ENCODE peak calls at places on chromosomes 6 and 20, in six cellular contexts. Z, R, M, L, H and D are unnamed samples.

GRCh38 chr6:129370268-129370916 is 339.6 kb downstream of the ARHGAP18 start:
- DNase-seq in Z (peak; percentile 32), R (peak; percentile 37), M (no peak), L (peak; percentile 13), H (no peak), D (no peak)

GRCh38 chr6:36350681-36351091 is 14.0 kb upstream of the BNIP5 start:
- DNase-seq in Z (no peak), R (peak; percentile 34), M (no peak), L (no peak), H (no peak), D (no peak)

GRCh38 chr6:56381852-56382251 is 134.5 kb upstream of the COL21A1 start:
- DNase-seq in Z (peak; percentile 81), R (no peak), M (no peak), L (no peak), H (no peak), D (no peak)

GRCh38 chr6:158414900-158415299 is 102.6 kb downstream of the TULP4 start:
- DNase-seq in Z (no peak), R (no peak), M (no peak), L (no peak), H (no peak), D (no peak)

GRCh38 chr20:37929366-37930014 is 26.6 kb downstream of the VSTM2L start:
- DNase-seq in Z (no peak), R (no peak), M (no peak), L (no peak), H (no peak), D (no peak)

GRCh38 chr6:112618796-112619195 is 271.7 kb downstream of the RFPL4B start:
- DNase-seq in Z (no peak), R (no peak), M (no peak), L (no peak), H (no peak), D (no peak)

GRCh38 chr20:1300083-1300840 is 28.7 kb downstream of the SDCBP2 start:
- DNase-seq in Z (no peak), R (no peak), M (peak; percentile 48), L (no peak), H (no peak), D (no peak)

GRCh38 chr20:40506567-40506966 is 182.5 kb downstream of the MAFB start:
- DNase-seq in Z (peak; percentile 37), R (peak; percentile 66), M (peak; percentile 94), L (peak; percentile 40), H (peak; percentile 79), D (peak; percentile 98)

GRCh38 chr6:170476360-170476759 is 76.7 kb downstream of the PSMB1 start:
- DNase-seq in Z (no peak), R (no peak), M (no peak), L (no peak), H (no peak), D (no peak)

GRCh38 chr6:92777146-92777740 is 642.1 kb downstream of the EPHA7 start:
- DNase-seq in Z (peak; percentile 12), R (no peak), M (no peak), L (no peak), H (no peak), D (no peak)

GRCh38 chr6:32659856-32660595 is 6.4 kb downstream of the HLA-DQB1 start:
- DNase-seq in Z (no peak), R (no peak), M (peak; percentile 79), L (no peak), H (no peak), D (no peak)

GRCh38 chr6:44054635-44055559 is 72.4 kb downstream of the MRPL14 start:
- DNase-seq in Z (no peak), R (no peak), M (peak; percentile 52), L (no peak), H (no peak), D (no peak)

GRCh38 chr6:42030585-42031506 is 19.5 kb upstream of the TAF8 start:
- DNase-seq in Z (no peak), R (no peak), M (peak; percentile 72), L (no peak), H (no peak), D (no peak)

GRCh38 chr20:64038579-64039292 is 2.8 kb downstream of the C20orf204 start:
- DNase-seq in Z (no peak), R (peak; percentile 78), M (peak; percentile 97), L (peak; percentile 54), H (peak; percentile 72), D (no peak)

GRCh38 chr20:58471161-58471834 is 43.9 kb downstream of the APCDD1L start:
- DNase-seq in Z (no peak), R (no peak), M (no peak), L (no peak), H (no peak), D (no peak)

GRCh38 chr6:148523051-148523450 is 180.4 kb downstream of the SASH1 start:
- DNase-seq in Z (no peak), R (no peak), M (no peak), L (no peak), H (no peak), D (no peak)

GRCh38 chr20:53769041-53769440 is 175.4 kb upstream of the ZNF217 start:
- DNase-seq in Z (peak; percentile 92), R (no peak), M (no peak), L (no peak), H (no peak), D (no peak)

GRCh38 chr6:168865-169455 is 123.3 kb upstream of the DUSP22 start:
- DNase-seq in Z (peak; percentile 59), R (no peak), M (no peak), L (no peak), H (no peak), D (no peak)

GRCh38 chr6:70479236-70479635 is 65.9 kb downstream of the FAM135A start:
- DNase-seq in Z (no peak), R (no peak), M (no peak), L (no peak), H (no peak), D (no peak)

GRCh38 chr20:51697119-51697826 is 70.9 kb downstream of the ATP9A start:
- DNase-seq in Z (no peak), R (no peak), M (no peak), L (no peak), H (no peak), D (no peak)

GRCh38 chr6:156977527-156978291 is 200.5 kb downstream of the ARID1B start:
- DNase-seq in Z (no peak), R (peak; percentile 46), M (no peak), L (peak; percentile 77), H (no peak), D (no peak)

GRCh38 chr6:129709909-129710721 is at the start of gene ARHGAP18:
- DNase-seq in Z (peak; percentile 97), R (peak; percentile 94), M (peak; percentile 95), L (peak; percentile 93), H (peak; percentile 84), D (peak; percentile 92)

GRCh38 chr6:41356838-41357237 is 21.4 kb downstream of the NCR2 start:
- DNase-seq in Z (no peak), R (no peak), M (no peak), L (no peak), H (no peak), D (no peak)

GRCh38 chr6:169982461-169983386 is 231.3 kb downstream of the ERMARD start:
- DNase-seq in Z (no peak), R (no peak), M (peak; percentile 72), L (no peak), H (peak; percentile 43), D (peak; percentile 45)

GRCh38 chr6:155495011-155495768 is 39.6 kb upstream of the NOX3 start:
- DNase-seq in Z (peak; percentile 86), R (no peak), M (no peak), L (no peak), H (no peak), D (no peak)

GRCh38 chr6:15595461-15596173 is 67.2 kb downstream of the DTNBP1 start:
- DNase-seq in Z (no peak), R (no peak), M (no peak), L (no peak), H (no peak), D (no peak)

GRCh38 chr20:47887064-47887463 is 101.8 kb upstream of the SULF2 start:
- DNase-seq in Z (no peak), R (no peak), M (no peak), L (no peak), H (no peak), D (no peak)

GRCh38 chr20:4443016-4443415 is 278.7 kb upstream of the PRND start:
- DNase-seq in Z (no peak), R (no peak), M (no peak), L (no peak), H (no peak), D (no peak)

GRCh38 chr20:16864069-16864468 is 115.9 kb downstream of the OTOR start:
- DNase-seq in Z (no peak), R (no peak), M (no peak), L (no peak), H (no peak), D (no peak)

GRCh38 chr20:11754451-11754850 is 163.2 kb upstream of the BTBD3 start:
- DNase-seq in Z (no peak), R (no peak), M (no peak), L (no peak), H (no peak), D (no peak)

GRCh38 chr20:461254-462198 is 807 bp downstream of the TBC1D20 start:
- DNase-seq in Z (no peak), R (peak; percentile 51), M (peak; percentile 93), L (peak; percentile 37), H (no peak), D (peak; percentile 79)

GRCh38 chr6:5850848-5851255 is 155.9 kb downstream of the NRN1 start:
- DNase-seq in Z (no peak), R (no peak), M (no peak), L (no peak), H (no peak), D (no peak)
- TF ChIP-seq POLR2AphosphoS5 in Z (no peak), R (no peak), M (no peak), L (no peak), H (no peak), D (no peak)

DNA sequence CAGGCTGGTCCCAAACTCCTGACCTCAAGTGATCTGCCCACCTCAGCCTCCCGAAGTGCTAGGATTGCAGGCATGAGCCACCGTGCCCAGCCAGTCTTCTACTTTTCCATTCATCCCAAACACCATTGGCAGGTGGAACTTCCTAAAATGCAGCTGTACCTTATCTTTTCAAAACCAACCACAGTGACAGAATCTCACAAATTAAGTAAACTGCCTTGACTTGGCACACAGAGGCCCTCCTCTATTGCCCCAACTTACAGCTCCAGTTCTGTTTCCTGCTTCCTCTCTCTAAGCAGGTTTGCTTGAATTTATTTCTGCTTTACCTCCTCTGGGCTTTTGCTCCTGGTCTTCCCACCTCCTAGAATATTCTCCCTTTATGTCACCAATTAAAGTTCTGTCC is 7.6 kb downstream of the MYB start:
- DNase-seq in Z (no peak), R (no peak), M (no peak), L (no peak), H (no peak), D (no peak)
- H3K4me1 ChIP-seq in Z (peaks cover under 1% of the 10 kb centered on the region), R (peaks cover 4% of the 10 kb centered on the region), M (peaks cover 45% of the 10 kb centered on the region), L (peaks cover under 1% of the 10 kb centered on the region), H (no peaks in the 10 kb centered on the region), D (peaks cover 8% of the 10 kb centered on the region)

DNA sequence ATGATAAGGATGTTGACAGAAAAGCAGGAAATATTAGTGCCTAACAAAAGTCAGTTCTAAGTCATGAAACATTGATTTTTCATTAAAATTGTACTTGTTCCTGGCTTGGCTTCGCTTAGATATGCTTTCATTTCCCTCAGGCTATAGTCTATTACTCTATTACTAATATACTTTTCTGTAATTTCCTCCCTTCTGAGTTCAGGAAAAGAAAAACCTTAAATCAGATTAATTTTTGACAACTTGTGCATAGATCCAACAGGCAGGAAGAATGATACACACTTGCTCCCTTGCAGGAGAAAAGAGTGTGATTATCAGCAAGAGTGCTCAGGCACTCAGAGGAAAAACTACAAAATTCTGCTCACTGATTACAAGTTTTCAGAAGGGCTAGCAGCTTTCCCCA is 145.2 kb upstream of the THEMIS start:
- DNase-seq in Z (no peak), R (no peak), M (no peak), L (no peak), H (no peak), D (no peak)
- TF ChIP-seq POLR2AphosphoS5 in Z (no peak), R (no peak), M (no peak), L (no peak), H (no peak), D (no peak)

GRCh38 chr6:167099707-167100106 is 23.2 kb upstream of the CCR6 start:
- DNase-seq in Z (no peak), R (no peak), M (no peak), L (no peak), H (no peak), D (no peak)
- H3K4me1 ChIP-seq in Z (peaks cover 29% of the 10 kb centered on the region), R (no peaks in the 10 kb centered on the region), M (peaks cover 95% of the 10 kb centered on the region), L (no peaks in the 10 kb centered on the region), H (no peaks in the 10 kb centered on the region), D (no peaks in the 10 kb centered on the region)